ENCODE peak calls at places on chromosome 20, in six cellular contexts. H, B, M, N, A and E are unnamed samples.

GRCh38 chr20:35956616-35957015 is 2.3 kb upstream of the SCAND1 start:
- DNase-seq in H (no peak), B (no peak), M (no peak), N (no peak), A (no peak), E (no peak)

GRCh38 chr20:20078041-20078440 is 25.7 kb downstream of the CFAP61 start:
- DNase-seq in H (no peak), B (no peak), M (no peak), N (no peak), A (no peak), E (no peak)

GRCh38 chr20:49956689-49957443 is 20.7 kb downstream of the RNF114 start:
- DNase-seq in H (no peak), B (peak), M (no peak), N (no peak), A (no peak), E (no peak)

GRCh38 chr20:58143531-58143930 is 84.9 kb downstream of the ANKRD60 start:
- DNase-seq in H (no peak), B (no peak), M (no peak), N (no peak), A (no peak), E (no peak)

GRCh38 chr20:2558581-2559301 is 22.4 kb downstream of the TMC2 start:
- DNase-seq in H (peak), B (no peak), M (no peak), N (no peak), A (no peak), E (no peak)

GRCh38 chr20:33301192-33301930 is 18.3 kb downstream of the BPIFB1 start:
- DNase-seq in H (peak), B (no peak), M (no peak), N (no peak), A (no peak), E (no peak)

GRCh38 chr20:20375862-20376261 is 8.0 kb downstream of the INSM1 start:
- DNase-seq in H (no peak), B (peak), M (no peak), N (no peak), A (no peak), E (peak)

GRCh38 chr20:34954905-34955231 is 738 bp downstream of the GSS start:
- DNase-seq in H (peak), B (peak), M (no peak), N (no peak), A (no peak), E (peak)

GRCh38 chr20:5642155-5642981 is 107.8 kb upstream of the SHLD1 start:
- DNase-seq in H (no peak), B (no peak), M (no peak), N (no peak), A (no peak), E (no peak)

GRCh38 chr20:63160641-63161175 is 55.2 kb downstream of the YTHDF1 start:
- DNase-seq in H (no peak), B (no peak), M (no peak), N (no peak), A (no peak), E (no peak)

GRCh38 chr20:58524814-58525213 is 9.6 kb upstream of the APCDD1L start:
- DNase-seq in H (peak), B (no peak), M (no peak), N (no peak), A (no peak), E (no peak)

GRCh38 chr20:50198211-50198666 is 7.6 kb downstream of the CEBPB start:
- DNase-seq in H (no peak), B (no peak), M (no peak), N (no peak), A (no peak), E (no peak)

GRCh38 chr20:48721324-48722001 is 106.3 kb downstream of the PREX1 start:
- DNase-seq in H (no peak), B (no peak), M (no peak), N (no peak), A (no peak), E (no peak)

GRCh38 chr20:58986968-58987517 is 6.0 kb downstream of the NELFCD start:
- DNase-seq in H (no peak), B (no peak), M (no peak), N (no peak), A (no peak), E (no peak)

GRCh38 chr20:42313704-42314103 is 695.5 kb upstream of the CHD6 start:
- DNase-seq in H (no peak), B (no peak), M (no peak), N (no peak), A (no peak), E (no peak)

GRCh38 chr20:59035381-59035780 is 3.2 kb upstream of the ATP5F1E start:
- DNase-seq in H (no peak), B (no peak), M (no peak), N (no peak), A (no peak), E (no peak)

GRCh38 chr20:40706977-40707582 is 18.0 kb upstream of the MAFB start:
- DNase-seq in H (peak), B (no peak), M (no peak), N (no peak), A (no peak), E (no peak)

GRCh38 chr20:8388146-8388545 is 256.1 kb downstream of the PLCB1 start:
- DNase-seq in H (peak), B (no peak), M (no peak), N (no peak), A (no peak), E (no peak)

GRCh38 chr20:50762045-50762422 is 30.7 kb downstream of the PARD6B start:
- DNase-seq in H (no peak), B (no peak), M (no peak), N (no peak), A (no peak), E (no peak)

GRCh38 chr20:23314714-23315498 is 35.7 kb upstream of the NXT1 start:
- DNase-seq in H (no peak), B (no peak), M (no peak), N (no peak), A (no peak), E (no peak)

GRCh38 chr20:47379433-47380150 is 23.1 kb upstream of the ZMYND8 start:
- DNase-seq in H (peak), B (no peak), M (no peak), N (no peak), A (no peak), E (no peak)

GRCh38 chr20:13105864-13106457 is 97.2 kb downstream of the SPTLC3 start:
- DNase-seq in H (peak), B (peak), M (no peak), N (no peak), A (no peak), E (peak)

GRCh38 chr20:62587757-62588402 is 54.4 kb upstream of the SLCO4A1 start:
- DNase-seq in H (peak), B (no peak), M (no peak), N (no peak), A (no peak), E (no peak)

GRCh38 chr20:61936701-61937131 is 129.0 kb downstream of the TAF4 start:
- DNase-seq in H (no peak), B (no peak), M (no peak), N (no peak), A (no peak), E (no peak)

GRCh38 chr20:20369353-20370086 is 1.6 kb downstream of the INSM1 start:
- DNase-seq in H (no peak), B (peak), M (no peak), N (no peak), A (no peak), E (peak)

GRCh38 chr20:50695144-50695872 is 4.0 kb upstream of the RIPOR3 start:
- DNase-seq in H (peak), B (no peak), M (no peak), N (no peak), A (no peak), E (no peak)

GRCh38 chr20:33443512-33444239 is at the start of gene SNTA1:
- DNase-seq in H (peak), B (peak), M (peak), N (peak), A (peak), E (peak)

GRCh38 chr20:33657704-33658095 is 4.4 kb upstream of the C20orf144 start:
- DNase-seq in H (no peak), B (no peak), M (no peak), N (no peak), A (no peak), E (no peak)

GRCh38 chr20:56981301-56981700 is 285.1 kb downstream of the BMP7 start:
- DNase-seq in H (no peak), B (no peak), M (no peak), N (no peak), A (no peak), E (no peak)

GRCh38 chr20:39983183-39983582 is 705.9 kb downstream of the MAFB start:
- DNase-seq in H (no peak), B (no peak), M (no peak), N (no peak), A (no peak), E (no peak)

GRCh38 chr20:51767018-51767866 is 948 bp downstream of the ATP9A start:
- DNase-seq in H (peak), B (peak), M (no peak), N (peak), A (peak), E (peak)

GRCh38 chr20:41424546-41424945 is 57.9 kb upstream of the EMILIN3 start:
- DNase-seq in H (no peak), B (no peak), M (no peak), N (no peak), A (no peak), E (no peak)

GRCh38 chr20:36310215-36310981 is 4.3 kb downstream of the DLGAP4 start:
- DNase-seq in H (no peak), B (no peak), M (no peak), N (no peak), A (no peak), E (no peak)